ENCODE peak calls at places on chromosomes 12 and 14, in seven cellular contexts. O is ovary, N is osteoblast, Y is tibial nerve, T is fibroblast of lung, K is heart left ventricle, P is neural progenitor cell. B is an unnamed sample.

GRCh38 chr14:100537701-100538565 is 49.3 kb downstream of the BEGAIN start:
- DNase-seq in O (peak; percentile 24), N (peak; percentile 98), Y (peak; percentile 41), T (no peak), K (peak; percentile 3), P (no peak), B (peak; percentile 3)

GRCh38 chr14:98593361-98593761 is 678.6 kb downstream of the BCL11B start:
- DNase-seq in O (no peak), N (no peak), Y (no peak), T (no peak), K (no peak), P (peak; percentile 81), B (no peak)

GRCh38 chr12:84658877-84659276 is 253.7 kb downstream of the SLC6A15 start:
- DNase-seq in O (no peak), N (no peak), Y (no peak), T (no peak), K (no peak), P (peak; percentile 10), B (no peak)

GRCh38 chr12:43988838-43989560 is 153.1 kb downstream of the TMEM117 start:
- DNase-seq in O (no peak), N (no peak), Y (no peak), T (peak; percentile 37), K (no peak), P (no peak), B (no peak)

GRCh38 chr12:102816816-102817434 is 100.1 kb downstream of the PAH start:
- DNase-seq in O (no peak), N (no peak), Y (no peak), T (peak; percentile 8), K (no peak), P (peak; percentile 56), B (no peak)

GRCh38 chr14:53742226-53742607 is 214.4 kb downstream of the BMP4 start:
- DNase-seq in O (no peak), N (no peak), Y (no peak), T (peak; percentile 3), K (no peak), P (peak; percentile 59), B (no peak)

GRCh38 chr12:19397534-19397933 is 41.8 kb upstream of the AEBP2 start:
- DNase-seq in O (no peak), N (no peak), Y (no peak), T (peak; percentile 15), K (no peak), P (no peak), B (no peak)

GRCh38 chr14:90194706-90195105 is 61.6 kb upstream of the PSMC1 start:
- DNase-seq in O (no peak), N (no peak), Y (no peak), T (no peak), K (no peak), P (no peak), B (no peak)

GRCh38 chr12:80864046-80864735 is 73.5 kb downstream of the LIN7A start:
- DNase-seq in O (no peak), N (no peak), Y (no peak), T (peak; percentile 41), K (no peak), P (no peak), B (no peak)

GRCh38 chr12:57765003-57765697 is 1.7 kb downstream of the CYP27B1 start:
- DNase-seq in O (no peak), N (peak; percentile 88), Y (no peak), T (peak; percentile 28), K (no peak), P (peak; percentile 73), B (peak; percentile 62)

GRCh38 chr14:85558505-85558904 is 28.6 kb downstream of the FLRT2 start:
- DNase-seq in O (no peak), N (no peak), Y (no peak), T (no peak), K (no peak), P (no peak), B (no peak)

GRCh38 chr12:69569236-69569635 is 16.0 kb upstream of the CCT2 start:
- DNase-seq in O (no peak), N (peak; percentile 81), Y (no peak), T (peak; percentile 71), K (no peak), P (no peak), B (no peak)

GRCh38 chr12:57148469-57149308 is 1.3 kb upstream of the LRP1-AS start:
- DNase-seq in O (peak; percentile 74), N (peak; percentile 62), Y (peak; percentile 60), T (no peak), K (peak; percentile 57), P (no peak), B (no peak)

GRCh38 chr14:69540654-69541335 is 33.9 kb downstream of the CCDC177 start:
- DNase-seq in O (no peak), N (no peak), Y (no peak), T (no peak), K (no peak), P (no peak), B (no peak)

GRCh38 chr12:42056130-42056529 is 88.5 kb downstream of the GXYLT1 start:
- DNase-seq in O (no peak), N (no peak), Y (no peak), T (no peak), K (no peak), P (no peak), B (no peak)

GRCh38 chr12:120720234-120720968 is 5.2 kb upstream of the ACADS start:
- DNase-seq in O (no peak), N (peak; percentile 93), Y (no peak), T (peak; percentile 70), K (no peak), P (no peak), B (no peak)

GRCh38 chr14:93984070-93984469 is 7.7 kb upstream of the ASB2 start:
- DNase-seq in O (no peak), N (no peak), Y (no peak), T (peak; percentile 69), K (no peak), P (no peak), B (no peak)
- H3K27ac ChIP-seq in O (no peak overlapping the region), N (no peak overlapping the region), Y (no peak overlapping the region), T (no peak overlapping the region), K (peak overlapping the region; percentile 53), P (no peak overlapping the region), B (no peak overlapping the region)

DNA sequence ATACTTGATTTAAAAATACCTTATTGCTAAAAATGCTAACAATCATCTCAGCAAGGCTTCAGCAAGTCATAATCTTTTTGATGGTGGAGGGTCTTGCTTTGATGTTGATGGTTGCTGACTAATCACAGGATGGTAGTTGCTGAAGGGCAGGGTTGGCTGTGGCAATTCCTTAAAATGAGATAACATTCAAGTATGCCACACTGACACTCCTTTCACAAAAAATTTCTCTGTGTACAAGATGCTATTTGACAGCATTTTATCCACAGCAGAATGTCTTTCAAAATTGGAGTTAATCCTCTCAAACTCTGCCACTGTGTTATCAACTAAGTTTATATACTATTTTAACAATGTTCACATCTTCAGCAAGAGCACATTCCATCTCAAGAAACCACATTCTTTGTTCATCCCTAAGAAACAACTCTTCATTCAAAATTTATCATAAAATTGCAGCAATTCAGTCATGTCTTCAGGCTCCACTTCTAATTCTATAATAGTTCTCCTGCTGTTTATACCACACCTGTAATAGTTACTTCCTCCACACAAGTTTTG is 16.1 kb downstream of the SCAF11 start:
- DNase-seq in O (no peak), N (no peak), Y (no peak), T (peak; percentile 27), K (no peak), P (no peak), B (no peak)
- H3K4me3 ChIP-seq in O (no peak overlapping the region), N (no peak overlapping the region), Y (no peak overlapping the region), T (no peak overlapping the region), K (no peak overlapping the region), P (no peak overlapping the region), B (no peak overlapping the region)

GRCh38 chr14:82414853-82415539 is 881.3 kb upstream of the SEL1L start:
- DNase-seq in O (no peak), N (no peak), Y (no peak), T (no peak), K (no peak), P (no peak), B (no peak)
- H3K27ac ChIP-seq in O (no peak overlapping the region), N (no peak overlapping the region), Y (no peak overlapping the region), T (no peak overlapping the region), K (no peak overlapping the region), P (no peak overlapping the region), B (no peak overlapping the region)

DNA sequence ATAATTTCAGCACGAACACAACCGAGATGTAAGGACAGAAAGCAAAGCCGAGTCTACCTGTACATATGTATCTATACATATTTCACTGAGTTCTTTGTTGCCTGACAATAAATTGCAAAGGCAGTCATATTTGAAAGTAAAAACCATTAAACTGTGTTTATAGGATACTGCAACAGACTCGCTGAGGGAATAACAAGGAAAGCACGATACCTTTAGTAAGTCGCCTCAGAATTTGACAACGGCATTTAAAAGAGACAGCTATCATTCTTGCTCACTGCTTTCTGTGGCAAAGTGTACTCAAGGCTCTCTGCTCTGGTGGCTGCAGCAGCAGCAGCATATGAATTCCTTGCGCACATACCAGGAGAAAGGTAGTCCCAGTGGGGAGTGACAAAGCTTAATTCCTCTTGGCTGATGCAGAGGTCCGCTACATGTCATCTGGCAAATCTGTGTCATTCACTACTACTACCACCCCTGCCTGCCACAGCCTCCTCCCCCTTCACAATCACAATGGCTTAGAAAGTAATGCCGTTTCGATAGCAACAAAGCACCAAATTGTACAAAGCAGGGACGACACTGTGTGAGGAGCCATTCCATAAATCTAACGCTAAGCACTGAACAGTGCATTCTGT is at the start of gene GRIP1:
- DNase-seq in O (no peak), N (no peak), Y (no peak), T (peak; percentile 50), K (no peak), P (peak; percentile 61), B (no peak)
- H3K4me3 ChIP-seq in O (no peak within 1 kb of the TSS), N (no peak within 1 kb of the TSS), Y (no peak within 1 kb of the TSS), T (no peak within 1 kb of the TSS), K (no peak within 1 kb of the TSS), P (peak within 1 kb of the TSS; percentile 8), B (no peak within 1 kb of the TSS)

GRCh38 chr14:75413013-75413412 is 14.8 kb upstream of the JDP2 start:
- DNase-seq in O (no peak), N (no peak), Y (no peak), T (no peak), K (no peak), P (no peak), B (no peak)

GRCh38 chr14:75406102-75406501 is 21.7 kb upstream of the JDP2 start:
- DNase-seq in O (no peak), N (no peak), Y (no peak), T (no peak), K (no peak), P (no peak), B (no peak)

GRCh38 chr14:75409425-75410205 is 18.2 kb upstream of the JDP2 start:
- DNase-seq in O (no peak), N (no peak), Y (no peak), T (no peak), K (no peak), P (no peak), B (no peak)

DNA sequence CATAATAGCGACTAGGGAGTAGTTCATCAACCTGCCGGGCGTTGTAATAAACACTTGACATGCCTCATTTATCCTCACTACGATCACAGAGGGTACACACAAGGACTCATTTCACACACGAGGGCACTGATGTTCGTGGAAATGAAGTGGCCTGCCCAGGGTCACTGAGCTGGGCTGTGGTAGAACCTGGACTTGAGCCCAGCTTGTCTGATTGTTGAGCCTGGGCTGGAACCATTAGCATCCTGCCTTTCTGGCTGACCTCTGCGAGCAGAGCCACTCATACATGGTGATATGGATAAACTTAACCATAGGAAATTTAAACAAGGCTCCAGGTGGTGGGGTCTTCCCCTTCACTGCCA is 16.6 kb upstream of the JDP2 start:
- DNase-seq in O (no peak), N (no peak), Y (no peak), T (no peak), K (peak; percentile 48), P (no peak), B (no peak)
- H3K27ac ChIP-seq in O (no peak overlapping the region), N (no peak overlapping the region), Y (no peak overlapping the region), T (no peak overlapping the region), K (no peak overlapping the region), P (no peak overlapping the region), B (no peak overlapping the region)

GRCh38 chr12:114684098-114684869 is at the start of gene TBX3:
- DNase-seq in O (peak; percentile 92), N (peak; percentile 99), Y (peak; percentile 90), T (peak; percentile 100), K (peak; percentile 92), P (peak; percentile 98), B (no peak)
- H3K4me3 ChIP-seq in O (peak within 1 kb of the TSS; percentile 49), N (peak within 1 kb of the TSS; percentile 76), Y (peak within 1 kb of the TSS; percentile 46), T (peak within 1 kb of the TSS; percentile 63), K (peak within 1 kb of the TSS; percentile 79), P (peak within 1 kb of the TSS; percentile 45), B (peak within 1 kb of the TSS; percentile 44)